ENCODE peak calls at places on chromosomes 2 and 18, in five cellular contexts. C is HCT116, V is kidney tubule cell, I is CMK, Y is H9. G is an unnamed sample.
A peak's percentile ranks its signal among the peaks of the same experiment; 100 is the strongest.

GRCh38 chr2:172113617-172114016 is 10.9 kb upstream of the DLX2 start:
- DNase-seq in C (no peak), I (no peak), Y (no peak), V (peak; percentile 47), G (no peak)

GRCh38 chr2:163471947-163472346 is 263.9 kb downstream of the FIGN start:
- DNase-seq in Y (no peak), V (peak; percentile 31), I (no peak), C (no peak), G (peak; percentile 35)

GRCh38 chr2:72993147-72993546 is 75.8 kb downstream of the EMX1 start:
- DNase-seq in C (peak; percentile 22), Y (peak; percentile 69), I (peak; percentile 47), V (peak; percentile 20), G (peak; percentile 8)

GRCh38 chr2:62343636-62344349 is 147.9 kb downstream of the B3GNT2 start:
- DNase-seq in I (no peak), V (peak; percentile 12), C (no peak), Y (no peak), G (no peak)

GRCh38 chr2:219405451-219405850 is 12.7 kb upstream of the DES start:
- DNase-seq in C (no peak), V (no peak), I (no peak), Y (peak; percentile 76), G (no peak)

GRCh38 chr2:119005565-119005964 is 63.6 kb downstream of the MARCO start:
- DNase-seq in Y (no peak), V (no peak), I (no peak), C (no peak), G (no peak)

GRCh38 chr2:134362751-134363150 is 108.9 kb downstream of the MGAT5 start:
- DNase-seq in Y (no peak), C (no peak), I (no peak), V (no peak), G (no peak)

GRCh38 chr2:69594341-69594740 is 49.2 kb downstream of the AAK1 start:
- DNase-seq in V (peak; percentile 78), Y (no peak), I (no peak), C (no peak), G (peak; percentile 41)

GRCh38 chr2:181858600-181858999 is 32.9 kb upstream of the ITPRID2 start:
- DNase-seq in I (no peak), Y (no peak), C (no peak), V (no peak), G (no peak)

GRCh38 chr2:205909194-205909572 is 176.8 kb downstream of the INO80D start:
- DNase-seq in V (no peak), C (no peak), I (no peak), Y (no peak), G (no peak)

GRCh38 chr2:21118302-21118920 is 5.4 kb upstream of the TDRD15 start:
- DNase-seq in I (no peak), V (peak; percentile 43), Y (peak; percentile 34), C (peak; percentile 26), G (peak; percentile 19)

GRCh38 chr2:141618457-141618856 is 512.4 kb downstream of the LRP1B start:
- DNase-seq in C (no peak), Y (no peak), V (no peak), I (no peak), G (no peak)

GRCh38 chr18:2513616-2514015 is 57.7 kb downstream of the METTL4 start:
- DNase-seq in V (no peak), C (no peak), I (no peak), Y (no peak), G (no peak)

GRCh38 chr2:65045651-65046050 is 10.6 kb upstream of the CEP68 start:
- DNase-seq in I (no peak), Y (peak; percentile 82), V (peak; percentile 80), C (no peak), G (no peak)

GRCh38 chr2:197500503-197501179 is 462 bp downstream of the HSPE1 start:
- DNase-seq in Y (no peak), I (no peak), V (no peak), C (no peak), G (no peak)

GRCh38 chr2:40824269-40824668 is 372.4 kb upstream of the SLC8A1 start:
- DNase-seq in V (no peak), I (no peak), Y (no peak), C (no peak), G (no peak)

GRCh38 chr2:85852979-85853498 is 35.8 kb downstream of the ST3GAL5 start:
- DNase-seq in V (no peak), Y (no peak), C (no peak), I (no peak), G (no peak)

GRCh38 chr2:72859831-72860262 is 27.4 kb upstream of the SPR start:
- DNase-seq in I (no peak), Y (peak; percentile 79), C (peak; percentile 77), V (peak; percentile 71), G (peak; percentile 47)

GRCh38 chr18:63207154-63207790 is 112.3 kb downstream of the BCL2 start:
- DNase-seq in Y (no peak), I (no peak), V (no peak), C (no peak), G (no peak)

GRCh38 chr2:240790370-240791210 is 29.4 kb downstream of the KIF1A start:
- DNase-seq in C (no peak), V (no peak), Y (no peak), I (no peak), G (no peak)

GRCh38 chr18:12305930-12306629 is 2.0 kb upstream of the TUBB6 start:
- DNase-seq in C (no peak), I (no peak), Y (peak; percentile 56), V (no peak), G (no peak)

GRCh38 chr18:62678847-62679535 is 36.4 kb upstream of the PHLPP1 start:
- DNase-seq in I (no peak), C (no peak), Y (peak; percentile 33), V (no peak), G (no peak)

GRCh38 chr18:74982946-74983635 is 225.8 kb downstream of the PTGR3 start:
- DNase-seq in I (no peak), V (no peak), C (no peak), Y (no peak), G (no peak)

GRCh38 chr2:134262666-134263065 is 8.8 kb downstream of the MGAT5 start:
- DNase-seq in C (no peak), I (no peak), V (no peak), Y (no peak), G (no peak)

GRCh38 chr2:8116661-8117060 is 565.2 kb upstream of the ID2 start:
- DNase-seq in C (no peak), I (no peak), V (no peak), Y (no peak), G (no peak)

GRCh38 chr2:11239718-11240462 is 84.6 kb downstream of the SLC66A3 start:
- DNase-seq in V (peak; percentile 53), I (no peak), Y (no peak), C (peak; percentile 61), G (no peak)

GRCh38 chr2:203327918-203328734 is at the start of gene ABI2:
- DNase-seq in V (peak; percentile 82), C (peak; percentile 38), Y (peak; percentile 96), I (peak; percentile 72), G (peak; percentile 82)

GRCh38 chr2:141863964-141864363 is 266.9 kb downstream of the LRP1B start:
- DNase-seq in C (no peak), I (no peak), Y (no peak), V (no peak), G (no peak)

GRCh38 chr18:46412831-46413371 is 244.1 kb downstream of the LOXHD1 start:
- DNase-seq in C (no peak), V (no peak), Y (no peak), I (no peak), G (no peak)

G was measured in kidney glomerular epithelial cell.